ENCODE peak calls at places on chromosomes 4 and X, in ten cellular contexts. W, X, T, V, Q, B, D, M, H and L are unnamed samples.

GRCh38 chr4:20028694-20029093 is 223.0 kb upstream of the SLIT2 start:
- DNase-seq in W (no peak), X (no peak), T (peak; percentile 74), V (no peak), Q (no peak), B (no peak), D (no peak), M (no peak), H (no peak), L (no peak)

GRCh38 chr4:97646997-97647396 is 496.3 kb downstream of the STPG2 start:
- DNase-seq in W (no peak), X (no peak), T (no peak), V (no peak), Q (no peak), B (peak; percentile 46), D (peak; percentile 16), M (no peak), H (no peak), L (peak; percentile 16)

GRCh38 chrX:71222929-71223328 is at the start of gene GJB1:
- DNase-seq in W (no peak), X (no peak), T (no peak), V (no peak), Q (no peak), B (no peak), D (no peak), M (no peak), H (no peak), L (no peak)

GRCh38 chr4:121951570-121952110 is at the start of gene TRPC3:
- DNase-seq in W (peak; percentile 27), X (peak; percentile 74), T (peak; percentile 58), V (peak; percentile 41), Q (peak; percentile 54), B (peak; percentile 23), D (no peak), M (peak; percentile 20), H (no peak), L (peak; percentile 37)

GRCh38 chrX:68936608-68937007 is 107.8 kb downstream of the EFNB1 start:
- DNase-seq in W (no peak), X (no peak), T (peak; percentile 92), V (no peak), Q (no peak), B (peak; percentile 77), D (no peak), M (no peak), H (no peak), L (peak; percentile 80)

GRCh38 chrX:103356023-103356798 is at the start of gene TCEAL9:
- DNase-seq in W (peak; percentile 64), X (peak; percentile 85), T (peak; percentile 84), V (peak; percentile 62), Q (no peak), B (peak; percentile 88), D (peak; percentile 78), M (peak; percentile 73), H (peak; percentile 47), L (peak; percentile 69)

GRCh38 chrX:72038868-72039267 is 92.8 kb downstream of the RTL5 start:
- DNase-seq in W (no peak), X (no peak), T (no peak), V (no peak), Q (no peak), B (no peak), D (no peak), M (no peak), H (no peak), L (no peak)

GRCh38 chrX:11792461-11793421 is 34.7 kb downstream of the MSL3 start:
- DNase-seq in W (no peak), X (no peak), T (no peak), V (no peak), Q (peak; percentile 57), B (peak; percentile 7), D (peak; percentile 3), M (peak; percentile 16), H (no peak), L (no peak)

GRCh38 chr4:38152305-38152704 is 192.1 kb downstream of the PTTG2 start:
- DNase-seq in W (no peak), X (no peak), T (no peak), V (no peak), Q (no peak), B (no peak), D (no peak), M (no peak), H (no peak), L (no peak)

GRCh38 chr4:165737309-165737972 is 135.6 kb upstream of the TLL1 start:
- DNase-seq in W (no peak), X (no peak), T (no peak), V (no peak), Q (no peak), B (no peak), D (no peak), M (no peak), H (no peak), L (no peak)
- H3K4me3 ChIP-seq in W (no peak overlapping the region), X (no peak overlapping the region), T (no peak overlapping the region), V (no peak overlapping the region), Q (no peak overlapping the region), B (no peak overlapping the region), D (no peak overlapping the region), M (no peak overlapping the region), H (no peak overlapping the region), L (no peak overlapping the region)

DNA sequence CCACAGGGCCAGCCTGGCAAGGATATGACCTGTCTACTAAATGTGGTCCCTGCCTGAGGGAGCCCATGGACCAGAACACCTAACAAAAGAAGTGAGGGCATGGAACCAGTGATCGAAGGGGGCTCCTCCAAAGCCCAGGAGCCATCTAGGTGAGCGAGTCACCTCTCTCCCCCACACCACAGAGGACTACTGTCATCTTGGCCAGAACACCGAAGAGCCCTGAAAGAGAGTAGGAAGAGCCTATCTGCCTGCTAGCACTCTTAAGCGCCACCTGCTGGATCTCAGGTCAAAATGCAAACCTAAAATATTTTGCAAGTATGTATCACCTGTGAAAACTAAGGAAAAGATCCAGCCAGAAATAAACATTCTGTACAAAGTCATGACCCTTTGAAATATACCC is 137.9 kb upstream of the ZXDB start:
- DNase-seq in W (no peak), X (peak; percentile 53), T (peak; percentile 48), V (no peak), Q (no peak), B (peak; percentile 8), D (no peak), M (no peak), H (no peak), L (no peak)
- H3K9me3 ChIP-seq in W (no peaks in the 10 kb centered on the region), X (peaks cover 5% of the 10 kb centered on the region), T (no peaks in the 10 kb centered on the region), V (no peaks in the 10 kb centered on the region), Q (no peaks in the 10 kb centered on the region), B (no peaks in the 10 kb centered on the region), D (no peaks in the 10 kb centered on the region), M (no peaks in the 10 kb centered on the region), H (no peaks in the 10 kb centered on the region), L (no peaks in the 10 kb centered on the region)

DNA sequence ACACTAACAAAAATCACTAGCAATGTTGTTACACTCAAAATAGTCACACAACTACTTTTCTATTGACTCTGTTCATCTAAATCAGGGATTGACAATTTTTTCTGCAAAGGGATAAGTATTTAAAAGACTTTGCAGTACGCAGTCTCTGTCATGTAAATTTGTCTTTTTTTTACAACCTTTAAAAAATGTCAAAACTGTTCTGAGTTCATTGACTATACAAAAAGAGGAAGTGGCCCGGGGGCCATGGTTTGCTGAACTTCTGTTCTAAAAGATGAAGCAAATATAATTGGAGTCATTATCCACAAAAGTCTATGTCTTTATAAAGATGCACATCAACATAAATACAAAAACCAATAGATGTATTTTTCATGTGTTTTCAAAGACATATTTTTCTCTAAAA is 1310.3 kb downstream of the RPA4 start:
- DNase-seq in W (no peak), X (no peak), T (no peak), V (no peak), Q (no peak), B (no peak), D (no peak), M (no peak), H (no peak), L (no peak)
- H3K4me3 ChIP-seq in W (no peak overlapping the region), X (no peak overlapping the region), T (no peak overlapping the region), V (no peak overlapping the region), Q (no peak overlapping the region), B (no peak overlapping the region), D (no peak overlapping the region), M (no peak overlapping the region), H (no peak overlapping the region), L (no peak overlapping the region)

DNA sequence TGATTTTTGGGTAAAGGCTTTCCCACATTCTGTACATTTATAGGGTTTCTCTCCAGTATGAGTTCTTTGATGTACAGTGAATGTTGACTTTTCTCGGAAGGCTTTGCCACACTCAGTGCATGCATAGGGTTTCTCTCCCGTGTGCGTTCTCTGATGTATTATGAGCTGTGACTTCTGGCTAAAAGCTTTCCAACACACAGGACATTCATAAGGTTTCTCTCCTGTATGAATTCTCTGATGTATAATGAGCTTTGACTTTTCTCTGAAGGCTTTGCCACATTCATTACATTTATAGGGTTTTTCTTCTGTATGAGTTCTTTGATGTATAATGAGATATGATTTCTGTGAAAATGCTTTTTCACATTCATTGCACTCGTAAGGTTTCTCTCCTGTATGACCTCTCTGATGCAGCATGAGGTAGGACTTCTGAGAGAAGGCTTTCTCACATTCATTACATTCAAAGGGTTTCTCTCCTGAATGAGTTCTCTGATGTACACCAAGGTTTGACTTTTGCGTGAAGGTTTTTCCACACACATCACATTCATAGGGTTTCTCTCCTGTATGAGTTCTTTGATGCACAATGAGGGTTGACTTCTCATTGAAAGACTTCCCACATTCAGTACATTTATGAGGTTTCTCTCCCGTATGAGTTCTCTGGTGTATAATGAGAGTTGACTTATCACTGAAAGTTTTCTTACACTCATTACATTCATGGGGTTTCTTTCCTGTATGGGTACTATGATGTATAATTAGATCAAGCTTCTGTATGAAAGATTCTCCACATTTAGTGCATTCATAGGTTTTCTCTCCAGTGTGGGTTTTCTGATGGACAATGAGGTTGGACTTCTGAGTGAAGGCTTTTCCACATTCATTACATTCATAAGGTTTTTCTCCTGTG is 27.3 kb downstream of the ZNF182 start:
- DNase-seq in W (no peak), X (no peak), T (no peak), V (no peak), Q (no peak), B (no peak), D (no peak), M (no peak), H (no peak), L (no peak)
- H3K9me3 ChIP-seq in W (peaks cover 21% of the 10 kb centered on the region), X (peaks cover 79% of the 10 kb centered on the region), T (no peaks in the 10 kb centered on the region), V (no peaks in the 10 kb centered on the region), Q (peaks cover 22% of the 10 kb centered on the region), B (peaks cover 7% of the 10 kb centered on the region), D (no peaks in the 10 kb centered on the region), M (peaks cover 39% of the 10 kb centered on the region), H (peaks cover 89% of the 10 kb centered on the region), L (peaks cover 9% of the 10 kb centered on the region)

DNA sequence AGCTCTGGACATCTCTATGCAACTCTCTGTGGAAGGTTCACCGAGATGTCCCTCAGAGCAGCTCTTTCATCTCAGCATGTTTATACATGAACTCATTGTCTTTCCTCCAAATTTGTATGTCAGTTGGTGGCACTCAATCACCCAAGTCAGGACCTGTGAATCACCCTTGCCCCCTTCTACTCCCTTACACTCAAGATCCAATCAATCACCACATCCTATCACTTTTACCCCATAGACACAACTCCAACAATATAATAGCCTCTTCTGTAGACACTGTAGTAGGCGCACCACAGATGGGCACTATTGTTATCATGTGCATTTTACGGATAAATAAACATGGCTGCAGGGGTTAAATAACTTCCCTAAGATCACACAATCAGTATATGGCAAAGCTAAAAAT is 41.3 kb upstream of the IRF2 start:
- DNase-seq in W (no peak), X (no peak), T (no peak), V (no peak), Q (no peak), B (no peak), D (no peak), M (no peak), H (no peak), L (no peak)
- H3K4me3 ChIP-seq in W (no peak overlapping the region), X (no peak overlapping the region), T (no peak overlapping the region), V (no peak overlapping the region), Q (no peak overlapping the region), B (no peak overlapping the region), D (no peak overlapping the region), M (no peak overlapping the region), H (no peak overlapping the region), L (no peak overlapping the region)